ENCODE peak calls at places on chromosomes 5 and 9, in five cellular contexts. One of them, this sample, is unnamed.

GRCh38 chr5:57249251-57249874 is 75.5 kb downstream of the GPBP1 start:
- DNase-seq in cardiac fibroblast: no peak
- DNase-seq in cardiac muscle cell: no peak
- DNase-seq in adrenal gland: no peak
- DNase-seq in epithelial cell of esophagus: no peak
- DNase-seq in this sample: no peak

GRCh38 chr9:93077367-93077766 is 18.6 kb upstream of the CARD19 start:
- DNase-seq in cardiac fibroblast: no peak
- DNase-seq in cardiac muscle cell: no peak
- DNase-seq in adrenal gland: no peak
- DNase-seq in epithelial cell of esophagus: no peak
- DNase-seq in this sample: no peak

GRCh38 chr5:40399349-40399748 is 280.4 kb upstream of the PTGER4 start:
- DNase-seq in cardiac fibroblast: no peak
- DNase-seq in cardiac muscle cell: no peak
- DNase-seq in adrenal gland: no peak
- DNase-seq in epithelial cell of esophagus: peak
- DNase-seq in this sample: no peak

GRCh38 chr5:154365823-154366222 is 80.0 kb upstream of the SAP30L start:
- DNase-seq in cardiac fibroblast: peak
- DNase-seq in cardiac muscle cell: peak
- DNase-seq in adrenal gland: no peak
- DNase-seq in epithelial cell of esophagus: peak
- DNase-seq in this sample: no peak

GRCh38 chr9:22119537-22120167 is 110.5 kb upstream of the CDKN2B start:
- DNase-seq in cardiac fibroblast: peak
- DNase-seq in cardiac muscle cell: peak
- DNase-seq in adrenal gland: no peak
- DNase-seq in epithelial cell of esophagus: peak
- DNase-seq in this sample: no peak

GRCh38 chr9:134297581-134297980 is 28.7 kb upstream of the RXRA start:
- DNase-seq in cardiac fibroblast: no peak
- DNase-seq in cardiac muscle cell: no peak
- DNase-seq in adrenal gland: no peak
- DNase-seq in epithelial cell of esophagus: no peak
- DNase-seq in this sample: no peak

GRCh38 chr9:129495422-129496186 is 125.3 kb downstream of the C9orf50 start:
- DNase-seq in cardiac fibroblast: peak
- DNase-seq in cardiac muscle cell: peak
- DNase-seq in adrenal gland: peak
- DNase-seq in epithelial cell of esophagus: peak
- DNase-seq in this sample: peak

GRCh38 chr9:5625916-5626315 is 3.0 kb upstream of the RIC1 start:
- DNase-seq in cardiac fibroblast: no peak
- DNase-seq in cardiac muscle cell: no peak
- DNase-seq in adrenal gland: no peak
- DNase-seq in epithelial cell of esophagus: no peak
- DNase-seq in this sample: no peak

GRCh38 chr5:1203968-1204692 is 2.7 kb downstream of the SLC6A19 start:
- DNase-seq in cardiac fibroblast: no peak
- DNase-seq in cardiac muscle cell: no peak
- DNase-seq in adrenal gland: no peak
- DNase-seq in epithelial cell of esophagus: no peak
- DNase-seq in this sample: no peak

GRCh38 chr9:100586093-100586492 is 8.2 kb downstream of the CAVIN4 start:
- DNase-seq in cardiac fibroblast: no peak
- DNase-seq in cardiac muscle cell: no peak
- DNase-seq in adrenal gland: no peak
- DNase-seq in epithelial cell of esophagus: no peak
- DNase-seq in this sample: no peak

GRCh38 chr9:126420643-126421564 is 94.3 kb downstream of the MVB12B start:
- DNase-seq in cardiac fibroblast: no peak
- DNase-seq in cardiac muscle cell: no peak
- DNase-seq in adrenal gland: no peak
- DNase-seq in epithelial cell of esophagus: peak
- DNase-seq in this sample: no peak

GRCh38 chr9:136609838-136610311 is 52.8 kb upstream of the EGFL7 start:
- DNase-seq in cardiac fibroblast: no peak
- DNase-seq in cardiac muscle cell: no peak
- DNase-seq in adrenal gland: no peak
- DNase-seq in epithelial cell of esophagus: no peak
- DNase-seq in this sample: no peak

GRCh38 chr9:73979894-73980264 is 517.3 kb upstream of the RORB start:
- DNase-seq in cardiac fibroblast: no peak
- DNase-seq in cardiac muscle cell: peak
- DNase-seq in adrenal gland: no peak
- DNase-seq in epithelial cell of esophagus: no peak
- DNase-seq in this sample: no peak

GRCh38 chr9:2012347-2012746 is 2.8 kb upstream of the SMARCA2 start:
- DNase-seq in cardiac fibroblast: no peak
- DNase-seq in cardiac muscle cell: no peak
- DNase-seq in adrenal gland: no peak
- DNase-seq in epithelial cell of esophagus: no peak
- DNase-seq in this sample: peak

GRCh38 chr5:33992864-33993263 is 8.4 kb upstream of the SLC45A2 start:
- DNase-seq in cardiac fibroblast: no peak
- DNase-seq in cardiac muscle cell: no peak
- DNase-seq in adrenal gland: no peak
- DNase-seq in epithelial cell of esophagus: no peak
- DNase-seq in this sample: no peak

GRCh38 chr5:119287547-119288073 is 68.2 kb upstream of the TNFAIP8 start:
- DNase-seq in cardiac fibroblast: no peak
- DNase-seq in cardiac muscle cell: no peak
- DNase-seq in adrenal gland: no peak
- DNase-seq in epithelial cell of esophagus: peak
- DNase-seq in this sample: no peak

GRCh38 chr9:69949396-69949795 is 94.3 kb upstream of the MAMDC2 start:
- DNase-seq in cardiac fibroblast: peak
- DNase-seq in cardiac muscle cell: peak
- DNase-seq in adrenal gland: no peak
- DNase-seq in epithelial cell of esophagus: no peak
- DNase-seq in this sample: no peak

GRCh38 chr5:138274189-138274853 is at the start of gene GFRA3:
- DNase-seq in cardiac fibroblast: peak
- DNase-seq in cardiac muscle cell: peak
- DNase-seq in adrenal gland: no peak
- DNase-seq in epithelial cell of esophagus: peak
- DNase-seq in this sample: peak

GRCh38 chr9:106529616-106530015 is 333.4 kb upstream of the ZNF462 start:
- DNase-seq in cardiac fibroblast: no peak
- DNase-seq in cardiac muscle cell: no peak
- DNase-seq in adrenal gland: no peak
- DNase-seq in epithelial cell of esophagus: peak
- DNase-seq in this sample: no peak

GRCh38 chr9:27838876-27839275 is 265.6 kb upstream of the C9orf72 start:
- DNase-seq in cardiac fibroblast: no peak
- DNase-seq in cardiac muscle cell: no peak
- DNase-seq in adrenal gland: no peak
- DNase-seq in epithelial cell of esophagus: no peak
- DNase-seq in this sample: no peak

GRCh38 chr9:4298255-4299005 is 1.4 kb downstream of the GLIS3 start:
- DNase-seq in cardiac fibroblast: no peak
- DNase-seq in cardiac muscle cell: no peak
- DNase-seq in adrenal gland: peak
- DNase-seq in epithelial cell of esophagus: peak
- DNase-seq in this sample: peak

GRCh38 chr5:74641778-74642542 is 1.4 kb upstream of the ENC1 start:
- DNase-seq in cardiac fibroblast: peak
- DNase-seq in cardiac muscle cell: peak
- DNase-seq in adrenal gland: peak
- DNase-seq in epithelial cell of esophagus: peak
- DNase-seq in this sample: no peak

GRCh38 chr9:116260531-116260930 is 106.9 kb downstream of the PAPPA start:
- DNase-seq in cardiac fibroblast: no peak
- DNase-seq in cardiac muscle cell: no peak
- DNase-seq in adrenal gland: no peak
- DNase-seq in epithelial cell of esophagus: no peak
- DNase-seq in this sample: no peak

GRCh38 chr5:113330533-113331200 is 104.1 kb downstream of the TSSK1B start:
- DNase-seq in cardiac fibroblast: peak
- DNase-seq in cardiac muscle cell: peak
- DNase-seq in adrenal gland: peak
- DNase-seq in epithelial cell of esophagus: peak
- DNase-seq in this sample: peak

GRCh38 chr5:122933926-122934325 is 88.5 kb downstream of the SNX24 start:
- DNase-seq in cardiac fibroblast: no peak
- DNase-seq in cardiac muscle cell: no peak
- DNase-seq in adrenal gland: no peak
- DNase-seq in epithelial cell of esophagus: no peak
- DNase-seq in this sample: no peak

GRCh38 chr5:74870299-74871067 is 4.3 kb upstream of the FAM169A start:
- DNase-seq in cardiac fibroblast: no peak
- DNase-seq in cardiac muscle cell: no peak
- DNase-seq in adrenal gland: no peak
- DNase-seq in epithelial cell of esophagus: peak
- DNase-seq in this sample: no peak

GRCh38 chr5:128213340-128213739 is 129.8 kb downstream of the SLC12A2 start:
- DNase-seq in cardiac fibroblast: peak
- DNase-seq in cardiac muscle cell: peak
- DNase-seq in adrenal gland: peak
- DNase-seq in epithelial cell of esophagus: peak
- DNase-seq in this sample: peak

GRCh38 chr9:136671646-136672430 is 9.1 kb downstream of the EGFL7 start:
- DNase-seq in cardiac fibroblast: no peak
- DNase-seq in cardiac muscle cell: peak
- DNase-seq in adrenal gland: no peak
- DNase-seq in epithelial cell of esophagus: no peak
- DNase-seq in this sample: peak

GRCh38 chr5:135880278-135880677 is 15.4 kb downstream of the IL9 start:
- DNase-seq in cardiac fibroblast: no peak
- DNase-seq in cardiac muscle cell: no peak
- DNase-seq in adrenal gland: no peak
- DNase-seq in epithelial cell of esophagus: no peak
- DNase-seq in this sample: peak

GRCh38 chr5:86330736-86331135 is 287.0 kb upstream of the COX7C start:
- DNase-seq in cardiac fibroblast: no peak
- DNase-seq in cardiac muscle cell: no peak
- DNase-seq in adrenal gland: no peak
- DNase-seq in epithelial cell of esophagus: no peak
- DNase-seq in this sample: no peak

GRCh38 chr5:160293386-160293785 is 19.0 kb downstream of the CCNJL start:
- DNase-seq in cardiac fibroblast: no peak
- DNase-seq in cardiac muscle cell: no peak
- DNase-seq in adrenal gland: no peak
- DNase-seq in epithelial cell of esophagus: peak
- DNase-seq in this sample: no peak

GRCh38 chr5:68884893-68885292 is 208.9 kb upstream of the SLC30A5 start:
- DNase-seq in cardiac fibroblast: peak
- DNase-seq in cardiac muscle cell: peak
- DNase-seq in adrenal gland: no peak
- DNase-seq in epithelial cell of esophagus: peak
- DNase-seq in this sample: peak

GRCh38 chr9:108515856-108516255 is 339.9 kb downstream of the ACTL7B start:
- DNase-seq in cardiac fibroblast: no peak
- DNase-seq in cardiac muscle cell: no peak
- DNase-seq in adrenal gland: no peak
- DNase-seq in epithelial cell of esophagus: no peak
- DNase-seq in this sample: no peak
- TF ChIP-seq CTCF in cardiac fibroblast: no peak
- TF ChIP-seq CTCF in cardiac muscle cell: no peak
- TF ChIP-seq CTCF in adrenal gland: no peak
- TF ChIP-seq CTCF in epithelial cell of esophagus: no peak
- TF ChIP-seq CTCF in this sample: no peak

DNA sequence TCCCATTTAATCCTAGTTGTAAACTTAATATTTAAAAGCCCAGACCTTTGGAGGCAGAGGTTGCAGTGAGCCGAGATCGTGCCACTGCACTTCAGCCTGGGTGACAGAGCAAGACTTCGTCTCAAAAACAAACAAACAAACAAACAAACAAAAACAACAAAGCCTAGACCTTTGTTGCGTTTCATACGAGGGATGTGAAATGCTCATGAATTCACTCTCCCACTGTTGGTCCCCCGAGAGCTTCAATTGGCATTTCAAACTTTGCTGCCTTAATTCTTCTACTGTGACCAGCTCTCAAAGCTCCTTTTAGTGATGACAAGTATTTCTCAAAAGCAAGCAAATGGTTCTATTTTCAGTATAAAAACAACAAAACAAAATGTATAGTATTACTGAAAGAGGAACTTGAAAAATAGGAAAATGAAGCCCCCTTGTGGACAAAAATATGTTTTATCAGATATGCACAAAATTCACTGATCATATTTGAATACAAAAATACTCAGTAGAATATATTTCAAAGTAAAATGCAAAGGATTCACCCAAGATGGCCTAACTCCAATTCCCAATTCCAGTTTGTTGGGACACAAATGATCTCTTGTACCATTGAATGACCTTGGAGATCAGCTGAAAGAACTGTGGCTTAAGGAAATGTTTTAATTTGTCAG is 140.4 kb downstream of the ESM1 start:
- DNase-seq in cardiac fibroblast: peak
- DNase-seq in cardiac muscle cell: peak
- DNase-seq in adrenal gland: no peak
- DNase-seq in epithelial cell of esophagus: peak
- DNase-seq in this sample: no peak
- TF ChIP-seq CTCF in cardiac fibroblast: peak
- TF ChIP-seq CTCF in cardiac muscle cell: peak
- TF ChIP-seq CTCF in adrenal gland: peak
- TF ChIP-seq CTCF in epithelial cell of esophagus: peak
- TF ChIP-seq CTCF in this sample: peak

GRCh38 chr9:128203842-128204551 is 818 bp downstream of the DNM1 start:
- DNase-seq in cardiac fibroblast: peak
- DNase-seq in cardiac muscle cell: peak
- DNase-seq in adrenal gland: no peak
- DNase-seq in epithelial cell of esophagus: no peak
- DNase-seq in this sample: no peak
- TF ChIP-seq CTCF in cardiac fibroblast: no peak
- TF ChIP-seq CTCF in cardiac muscle cell: no peak
- TF ChIP-seq CTCF in adrenal gland: no peak
- TF ChIP-seq CTCF in epithelial cell of esophagus: no peak
- TF ChIP-seq CTCF in this sample: no peak

GRCh38 chr5:147578228-147579024 is 68.6 kb upstream of the DPYSL3 start:
- DNase-seq in cardiac fibroblast: peak
- DNase-seq in cardiac muscle cell: peak
- DNase-seq in adrenal gland: no peak
- DNase-seq in epithelial cell of esophagus: peak
- DNase-seq in this sample: peak
- TF ChIP-seq CTCF in cardiac fibroblast: peak
- TF ChIP-seq CTCF in cardiac muscle cell: peak
- TF ChIP-seq CTCF in adrenal gland: peak
- TF ChIP-seq CTCF in epithelial cell of esophagus: peak
- TF ChIP-seq CTCF in this sample: peak

GRCh38 chr5:62296998-62297397 is 9.0 kb upstream of the KIF2A start:
- DNase-seq in cardiac fibroblast: no peak
- DNase-seq in cardiac muscle cell: no peak
- DNase-seq in adrenal gland: no peak
- DNase-seq in epithelial cell of esophagus: no peak
- DNase-seq in this sample: no peak
- TF ChIP-seq CTCF in cardiac fibroblast: no peak
- TF ChIP-seq CTCF in cardiac muscle cell: no peak
- TF ChIP-seq CTCF in adrenal gland: no peak
- TF ChIP-seq CTCF in epithelial cell of esophagus: no peak
- TF ChIP-seq CTCF in this sample: no peak